ENCODE peak calls at places on chromosome 1, in ten cellular contexts. One of them, this sample, is unnamed.

GRCh38 chr1:230215049-230215448 is 148.0 kb downstream of the GALNT2 start:
- DNase-seq in left cardiac atrium: peak
- DNase-seq in effector CD8-positive, alpha-beta T cell: no peak
- DNase-seq in astrocyte of the spinal cord: peak
- DNase-seq in BJ: no peak
- DNase-seq in progenitor cell of endocrine pancreas: no peak
- DNase-seq in NCI-H2029 treated with DMSO at 0.1 percent for 48 hours: peak
- DNase-seq in adrenal gland: peak
- DNase-seq in cerebellar cortex: peak
- DNase-seq in NCI-H1436: no peak
- DNase-seq in this sample: no peak

GRCh38 chr1:85334962-85335361 is 58.5 kb upstream of the BCL10 start:
- DNase-seq in left cardiac atrium: no peak
- DNase-seq in astrocyte of the spinal cord: peak
- DNase-seq in BJ: no peak
- DNase-seq in effector CD8-positive, alpha-beta T cell: no peak
- DNase-seq in progenitor cell of endocrine pancreas: no peak
- DNase-seq in NCI-H2029 treated with DMSO at 0.1 percent for 48 hours: no peak
- DNase-seq in NCI-H1436: no peak
- DNase-seq in adrenal gland: no peak
- DNase-seq in cerebellar cortex: no peak
- DNase-seq in this sample: no peak

GRCh38 chr1:67687198-67687545 is 2.2 kb downstream of the GADD45A start:
- DNase-seq in cerebellar cortex: no peak
- DNase-seq in adrenal gland: no peak
- DNase-seq in NCI-H1436: no peak
- DNase-seq in progenitor cell of endocrine pancreas: no peak
- DNase-seq in astrocyte of the spinal cord: no peak
- DNase-seq in NCI-H2029 treated with DMSO at 0.1 percent for 48 hours: no peak
- DNase-seq in left cardiac atrium: no peak
- DNase-seq in effector CD8-positive, alpha-beta T cell: no peak
- DNase-seq in BJ: no peak
- DNase-seq in this sample: no peak

GRCh38 chr1:92784051-92784638 is 763 bp downstream of the EVI5 start:
- DNase-seq in astrocyte of the spinal cord: peak
- DNase-seq in progenitor cell of endocrine pancreas: no peak
- DNase-seq in cerebellar cortex: peak
- DNase-seq in adrenal gland: peak
- DNase-seq in effector CD8-positive, alpha-beta T cell: no peak
- DNase-seq in NCI-H2029 treated with DMSO at 0.1 percent for 48 hours: no peak
- DNase-seq in BJ: no peak
- DNase-seq in left cardiac atrium: no peak
- DNase-seq in NCI-H1436: no peak
- DNase-seq in this sample: no peak

GRCh38 chr1:7379445-7379971 is 391.6 kb upstream of the VAMP3 start:
- DNase-seq in cerebellar cortex: no peak
- DNase-seq in astrocyte of the spinal cord: peak
- DNase-seq in left cardiac atrium: no peak
- DNase-seq in progenitor cell of endocrine pancreas: no peak
- DNase-seq in NCI-H2029 treated with DMSO at 0.1 percent for 48 hours: peak
- DNase-seq in effector CD8-positive, alpha-beta T cell: no peak
- DNase-seq in adrenal gland: peak
- DNase-seq in NCI-H1436: no peak
- DNase-seq in BJ: peak
- DNase-seq in this sample: no peak

GRCh38 chr1:181849071-181849470 is 212.4 kb downstream of the ZNF648 start:
- DNase-seq in left cardiac atrium: no peak
- DNase-seq in cerebellar cortex: no peak
- DNase-seq in effector CD8-positive, alpha-beta T cell: no peak
- DNase-seq in progenitor cell of endocrine pancreas: no peak
- DNase-seq in adrenal gland: no peak
- DNase-seq in astrocyte of the spinal cord: no peak
- DNase-seq in NCI-H2029 treated with DMSO at 0.1 percent for 48 hours: no peak
- DNase-seq in BJ: no peak
- DNase-seq in NCI-H1436: no peak
- DNase-seq in this sample: no peak

GRCh38 chr1:48039088-48040049 is 42.2 kb upstream of the TRABD2B start:
- DNase-seq in effector CD8-positive, alpha-beta T cell: no peak
- DNase-seq in BJ: no peak
- DNase-seq in progenitor cell of endocrine pancreas: no peak
- DNase-seq in NCI-H1436: no peak
- DNase-seq in astrocyte of the spinal cord: no peak
- DNase-seq in cerebellar cortex: peak
- DNase-seq in NCI-H2029 treated with DMSO at 0.1 percent for 48 hours: peak
- DNase-seq in adrenal gland: no peak
- DNase-seq in left cardiac atrium: peak
- DNase-seq in this sample: no peak

GRCh38 chr1:28915036-28915895 is 897 bp downstream of the EPB41 start:
- DNase-seq in NCI-H1436: no peak
- DNase-seq in progenitor cell of endocrine pancreas: no peak
- DNase-seq in adrenal gland: peak
- DNase-seq in cerebellar cortex: peak
- DNase-seq in effector CD8-positive, alpha-beta T cell: peak
- DNase-seq in BJ: no peak
- DNase-seq in NCI-H2029 treated with DMSO at 0.1 percent for 48 hours: no peak
- DNase-seq in astrocyte of the spinal cord: peak
- DNase-seq in left cardiac atrium: no peak
- DNase-seq in this sample: no peak

GRCh38 chr1:30405081-30405480 is 318.3 kb downstream of the MATN1 start:
- DNase-seq in left cardiac atrium: no peak
- DNase-seq in astrocyte of the spinal cord: no peak
- DNase-seq in adrenal gland: no peak
- DNase-seq in progenitor cell of endocrine pancreas: no peak
- DNase-seq in BJ: no peak
- DNase-seq in NCI-H2029 treated with DMSO at 0.1 percent for 48 hours: no peak
- DNase-seq in cerebellar cortex: no peak
- DNase-seq in effector CD8-positive, alpha-beta T cell: no peak
- DNase-seq in NCI-H1436: no peak
- DNase-seq in this sample: no peak

GRCh38 chr1:172764378-172764777 is 105.5 kb downstream of the FASLG start:
- DNase-seq in effector CD8-positive, alpha-beta T cell: peak
- DNase-seq in astrocyte of the spinal cord: no peak
- DNase-seq in left cardiac atrium: no peak
- DNase-seq in adrenal gland: peak
- DNase-seq in NCI-H1436: no peak
- DNase-seq in NCI-H2029 treated with DMSO at 0.1 percent for 48 hours: no peak
- DNase-seq in BJ: no peak
- DNase-seq in progenitor cell of endocrine pancreas: no peak
- DNase-seq in cerebellar cortex: no peak
- DNase-seq in this sample: no peak

GRCh38 chr1:152745289-152745704 is 12.5 kb upstream of the KPRP start:
- DNase-seq in adrenal gland: no peak
- DNase-seq in left cardiac atrium: no peak
- DNase-seq in NCI-H2029 treated with DMSO at 0.1 percent for 48 hours: no peak
- DNase-seq in effector CD8-positive, alpha-beta T cell: no peak
- DNase-seq in cerebellar cortex: no peak
- DNase-seq in astrocyte of the spinal cord: peak
- DNase-seq in NCI-H1436: no peak
- DNase-seq in progenitor cell of endocrine pancreas: no peak
- DNase-seq in BJ: no peak
- DNase-seq in this sample: no peak

GRCh38 chr1:9438431-9439073 is 100.7 kb upstream of the SLC25A33 start:
- DNase-seq in progenitor cell of endocrine pancreas: no peak
- DNase-seq in BJ: no peak
- DNase-seq in adrenal gland: no peak
- DNase-seq in NCI-H2029 treated with DMSO at 0.1 percent for 48 hours: no peak
- DNase-seq in astrocyte of the spinal cord: peak
- DNase-seq in NCI-H1436: no peak
- DNase-seq in left cardiac atrium: peak
- DNase-seq in cerebellar cortex: no peak
- DNase-seq in effector CD8-positive, alpha-beta T cell: no peak
- DNase-seq in this sample: no peak